ENCODE peak calls at places on chromosome 18, in six cellular contexts. B, R, F, Z, L and T are unnamed samples. For H3K36me3 and H3K9me3, the result is how much of the 10 kb centered on the place peaks cover.

GRCh38 chr18:46067431-46068007 is 4.5 kb downstream of the PSTPIP2 start:
- DNase-seq in B (no peak), R (no peak), F (no peak), Z (no peak), L (peak), T (no peak)

GRCh38 chr18:80108122-80108536 is 933 bp upstream of the ADNP2 start:
- DNase-seq in B (no peak), R (no peak), F (no peak), Z (peak), L (no peak), T (no peak)

GRCh38 chr18:79523221-79523737 is 127.5 kb downstream of the NFATC1 start:
- DNase-seq in B (no peak), R (no peak), F (no peak), Z (peak), L (no peak), T (no peak)

GRCh38 chr18:6476880-6477279 is 62.2 kb upstream of the L3MBTL4 start:
- DNase-seq in B (no peak), R (no peak), F (no peak), Z (no peak), L (peak), T (no peak)

GRCh38 chr18:45127395-45127794 is 446.7 kb downstream of the SETBP1 start:
- DNase-seq in B (no peak), R (no peak), F (no peak), Z (no peak), L (no peak), T (no peak)

GRCh38 chr18:10930078-10930477 is 219.3 kb downstream of the PIEZO2 start:
- DNase-seq in B (no peak), R (no peak), F (no peak), Z (no peak), L (no peak), T (no peak)

GRCh38 chr18:79399275-79400081 is 3.7 kb downstream of the NFATC1 start:
- DNase-seq in B (peak), R (no peak), F (peak), Z (no peak), L (no peak), T (no peak)

GRCh38 chr18:29251681-29252080 is 1074.8 kb upstream of the CDH2 start:
- DNase-seq in B (no peak), R (no peak), F (no peak), Z (no peak), L (no peak), T (no peak)

GRCh38 chr18:48328473-48329205 is 80.5 kb downstream of the ZBTB7C start:
- DNase-seq in B (no peak), R (no peak), F (no peak), Z (no peak), L (no peak), T (peak)

GRCh38 chr18:70720607-70721006 is 431.8 kb downstream of the SOCS6 start:
- DNase-seq in B (no peak), R (no peak), F (no peak), Z (no peak), L (no peak), T (no peak)

GRCh38 chr18:31170335-31170734 is 7.7 kb upstream of the DSC1 start:
- DNase-seq in B (no peak), R (no peak), F (no peak), Z (no peak), L (no peak), T (no peak)

GRCh38 chr18:52376104-52376503 is 36.1 kb downstream of the DCC start:
- DNase-seq in B (no peak), R (no peak), F (no peak), Z (no peak), L (no peak), T (no peak)

GRCh38 chr18:52367962-52368745 is 28.2 kb downstream of the DCC start:
- DNase-seq in B (no peak), R (no peak), F (no peak), Z (no peak), L (no peak), T (no peak)

GRCh38 chr18:52370841-52371240 is 30.8 kb downstream of the DCC start:
- DNase-seq in B (no peak), R (no peak), F (no peak), Z (no peak), L (no peak), T (no peak)
- H3K36me3 ChIP-seq in B (under half), R (under half), F (under half), Z (under half), L (under half), T (under half)

GRCh38 chr18:2571200-2572143 is at the start of the genes METTL4 and NDC80:
- DNase-seq in B (peak), R (peak), F (peak), Z (peak), L (peak), T (peak)

GRCh38 chr18:2573408-2573807 is 2.1 kb downstream of the NDC80 start:
- DNase-seq in B (no peak), R (no peak), F (no peak), Z (no peak), L (no peak), T (no peak)

GRCh38 chr18:2572892-2573291 is 1.5 kb downstream of the NDC80 start:
- DNase-seq in B (no peak), R (no peak), F (no peak), Z (no peak), L (no peak), T (no peak)

GRCh38 chr18:2570772-2571199 is 519 bp downstream of the METTL4 start:
- DNase-seq in B (peak), R (peak), F (peak), Z (peak), L (peak), T (peak)

DNA sequence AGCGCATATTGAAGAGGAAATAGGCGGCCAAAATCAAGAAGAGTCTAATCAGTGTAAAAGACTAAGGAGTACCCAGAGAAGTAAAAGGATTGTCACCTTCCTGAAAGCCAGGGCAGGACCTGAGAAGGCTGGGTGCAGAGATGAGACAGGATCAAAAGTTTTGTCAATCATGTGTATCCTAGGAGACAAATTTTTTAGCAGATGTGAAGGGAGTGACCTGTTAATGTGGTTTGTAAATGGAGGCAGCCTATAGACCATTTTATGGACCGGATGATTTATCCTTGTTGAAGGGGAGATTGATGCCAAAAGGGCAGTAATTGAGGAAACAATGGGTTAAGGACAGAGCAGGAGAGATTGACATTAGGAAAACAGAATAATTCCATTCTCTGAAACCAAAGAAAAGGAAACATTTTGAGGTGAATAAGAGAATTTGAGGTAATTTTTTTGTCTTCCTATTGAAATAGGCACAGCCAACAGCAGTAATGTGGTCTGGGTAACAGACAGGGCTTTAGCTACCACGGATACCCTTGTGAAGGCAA is 856 bp downstream of the NDC80 start:
- DNase-seq in B (no peak), R (no peak), F (no peak), Z (no peak), L (no peak), T (no peak)
- H3K4me3 ChIP-seq in B (no peak), R (peak), F (peak), Z (peak), L (no peak), T (peak)

GRCh38 chr18:14933049-14933851 is 185.3 kb downstream of the ANKRD30B start:
- DNase-seq in B (no peak), R (no peak), F (no peak), Z (no peak), L (no peak), T (no peak)
- H3K9me3 ChIP-seq in B (under half), R (under half), F (under half), Z (under half), L (under half), T (under half)

GRCh38 chr18:58965291-58965929 is 100.7 kb downstream of the ZNF532 start:
- DNase-seq in B (no peak), R (no peak), F (no peak), Z (no peak), L (no peak), T (no peak)

GRCh38 chr18:58967643-58968291 is 103.1 kb downstream of the ZNF532 start:
- DNase-seq in B (no peak), R (no peak), F (no peak), Z (no peak), L (no peak), T (no peak)

GRCh38 chr18:58962331-58962730 is 97.7 kb downstream of the ZNF532 start:
- DNase-seq in B (no peak), R (no peak), F (no peak), Z (no peak), L (no peak), T (no peak)

GRCh38 chr18:58966704-58967103 is 102.0 kb downstream of the ZNF532 start:
- DNase-seq in B (no peak), R (no peak), F (no peak), Z (no peak), L (no peak), T (no peak)

GRCh38 chr18:58965930-58966662 is 101.4 kb downstream of the ZNF532 start:
- DNase-seq in B (no peak), R (no peak), F (no peak), Z (no peak), L (no peak), T (no peak)
- H3K36me3 ChIP-seq in B (under half), R (under half), F (under half), Z (under half), L (under half), T (under half)

GRCh38 chr18:58223717-58224424 is 179.8 kb downstream of the NEDD4L start:
- DNase-seq in B (no peak), R (no peak), F (no peak), Z (no peak), L (peak), T (peak)

GRCh38 chr18:58224425-58224750 is 180.4 kb downstream of the NEDD4L start:
- DNase-seq in B (no peak), R (no peak), F (no peak), Z (no peak), L (no peak), T (no peak)

GRCh38 chr18:58222439-58223125 is 178.6 kb downstream of the NEDD4L start:
- DNase-seq in B (no peak), R (no peak), F (no peak), Z (no peak), L (no peak), T (no peak)

GRCh38 chr18:58218111-58218510 is 174.1 kb downstream of the NEDD4L start:
- DNase-seq in B (no peak), R (no peak), F (no peak), Z (no peak), L (no peak), T (no peak)

GRCh38 chr18:58221060-58221725 is 177.2 kb downstream of the NEDD4L start:
- DNase-seq in B (no peak), R (no peak), F (no peak), Z (no peak), L (peak), T (peak)
- H3K4me3 ChIP-seq in B (no peak), R (no peak), F (no peak), Z (no peak), L (peak), T (peak)

GRCh38 chr18:11963991-11964484 is 17.3 kb upstream of the IMPA2 start:
- DNase-seq in B (no peak), R (no peak), F (no peak), Z (no peak), L (no peak), T (peak)
- H3K9me3 ChIP-seq in B (under half), R (under half), F (under half), Z (under half), L (under half), T (under half)

GRCh38 chr18:13014232-13014631 is 23.1 kb downstream of the CEP192 start:
- DNase-seq in B (no peak), R (no peak), F (no peak), Z (no peak), L (no peak), T (no peak)

GRCh38 chr18:13019301-13019700 is 28.1 kb downstream of the CEP192 start:
- DNase-seq in B (no peak), R (peak), F (no peak), Z (no peak), L (no peak), T (no peak)

GRCh38 chr18:13017247-13017875 is 26.2 kb downstream of the CEP192 start:
- DNase-seq in B (no peak), R (no peak), F (no peak), Z (no peak), L (no peak), T (no peak)

GRCh38 chr18:13014818-13015217 is 23.7 kb downstream of the CEP192 start:
- DNase-seq in B (no peak), R (no peak), F (no peak), Z (no peak), L (no peak), T (no peak)

GRCh38 chr18:13018379-13018778 is 27.2 kb downstream of the CEP192 start:
- DNase-seq in B (no peak), R (no peak), F (no peak), Z (no peak), L (no peak), T (no peak)
- H3K36me3 ChIP-seq in B (under half), R (under half), F (half or more), Z (under half), L (under half), T (half or more)